ENCODE peak calls at places on chromosomes 11 and 22, in five cellular contexts. B is MM.1S, Y is DND-41, K is neuronal stem cell, G is astrocyte. D is an unnamed sample.

GRCh38 chr11:58058276-58059010 is 27.7 kb downstream of the OR6Q1 start:
- DNase-seq in Y (no peak), G (no peak), K (no peak), B (no peak), D (no peak)

GRCh38 chr11:71096751-71097388 is 155.5 kb downstream of the SHANK2 start:
- DNase-seq in G (no peak), K (no peak), B (no peak), Y (no peak), D (no peak)

GRCh38 chr22:36036167-36036624 is 7.6 kb upstream of the RBFOX2 start:
- DNase-seq in G (no peak), Y (no peak), B (no peak), K (no peak), D (no peak)

GRCh38 chr11:71542856-71543743 is 5.1 kb upstream of the KRTAP5-9 start:
- DNase-seq in G (no peak), Y (no peak), B (no peak), K (no peak), D (no peak)

GRCh38 chr11:1531961-1532586 is 40.0 kb downstream of the DUSP8 start:
- DNase-seq in Y (no peak), K (no peak), B (no peak), G (peak; percentile 73), D (no peak)

GRCh38 chr11:19573666-19574065 is 139.0 kb upstream of the NAV2 start:
- DNase-seq in B (no peak), K (no peak), G (no peak), Y (no peak), D (no peak)

GRCh38 chr11:63851354-63851753 is 12.4 kb downstream of the MARK2 start:
- DNase-seq in G (no peak), K (no peak), Y (no peak), B (peak; percentile 34), D (no peak)

GRCh38 chr11:106399075-106399500 is 321.6 kb downstream of the AASDHPPT start:
- DNase-seq in B (no peak), G (peak; percentile 100), K (no peak), Y (no peak), D (no peak)

GRCh38 chr11:105793092-105793491 is 183.2 kb downstream of the GRIA4 start:
- DNase-seq in Y (no peak), B (no peak), G (no peak), K (no peak), D (no peak)

GRCh38 chr11:8720868-8721739 is 38.5 kb downstream of the RPL27A start:
- DNase-seq in K (no peak), G (no peak), B (no peak), Y (no peak), D (no peak)

GRCh38 chr11:61602775-61603569 is 22.1 kb upstream of the SYT7 start:
- DNase-seq in K (no peak), G (peak; percentile 95), B (no peak), Y (no peak), D (no peak)

GRCh38 chr11:72972541-72973128 is 158.4 kb downstream of the ATG16L2 start:
- DNase-seq in Y (no peak), G (peak; percentile 39), B (no peak), K (no peak), D (no peak)

GRCh38 chr11:17828311-17828751 is 93.8 kb downstream of the KCNC1 start:
- DNase-seq in B (no peak), Y (no peak), G (peak; percentile 72), K (no peak), D (no peak)

GRCh38 chr11:32109596-32109995 is 18.7 kb downstream of the RCN1 start:
- DNase-seq in B (no peak), Y (no peak), G (no peak), K (no peak), D (no peak)

GRCh38 chr22:43185860-43186261 is 1.1 kb downstream of the TTLL12 start:
- DNase-seq in G (no peak), Y (peak; percentile 33), B (peak; percentile 29), K (no peak), D (no peak)

GRCh38 chr11:116707746-116708145 is 65.0 kb downstream of the BUD13 start:
- DNase-seq in Y (no peak), B (no peak), G (no peak), K (no peak), D (no peak)

GRCh38 chr22:25080855-25081254 is 118.8 kb upstream of the CRYBB3 start:
- DNase-seq in K (no peak), Y (no peak), B (no peak), G (no peak), D (no peak)
- H3K4me1 ChIP-seq in K (no peaks in the 10 kb centered on the region), Y (no peaks in the 10 kb centered on the region), B (peaks cover 1% of the 10 kb centered on the region), G (no peaks in the 10 kb centered on the region), D (peaks cover 8% of the 10 kb centered on the region)

GRCh38 chr11:110345756-110346155 is 49.3 kb upstream of the RDX start:
- DNase-seq in Y (no peak), K (no peak), G (no peak), B (no peak), D (no peak)

GRCh38 chr11:110347660-110348059 is 51.2 kb upstream of the RDX start:
- DNase-seq in G (no peak), B (no peak), K (no peak), Y (no peak), D (no peak)

GRCh38 chr11:110355011-110355744 is 58.8 kb upstream of the RDX start:
- DNase-seq in G (no peak), K (no peak), B (no peak), Y (no peak), D (no peak)

DNA sequence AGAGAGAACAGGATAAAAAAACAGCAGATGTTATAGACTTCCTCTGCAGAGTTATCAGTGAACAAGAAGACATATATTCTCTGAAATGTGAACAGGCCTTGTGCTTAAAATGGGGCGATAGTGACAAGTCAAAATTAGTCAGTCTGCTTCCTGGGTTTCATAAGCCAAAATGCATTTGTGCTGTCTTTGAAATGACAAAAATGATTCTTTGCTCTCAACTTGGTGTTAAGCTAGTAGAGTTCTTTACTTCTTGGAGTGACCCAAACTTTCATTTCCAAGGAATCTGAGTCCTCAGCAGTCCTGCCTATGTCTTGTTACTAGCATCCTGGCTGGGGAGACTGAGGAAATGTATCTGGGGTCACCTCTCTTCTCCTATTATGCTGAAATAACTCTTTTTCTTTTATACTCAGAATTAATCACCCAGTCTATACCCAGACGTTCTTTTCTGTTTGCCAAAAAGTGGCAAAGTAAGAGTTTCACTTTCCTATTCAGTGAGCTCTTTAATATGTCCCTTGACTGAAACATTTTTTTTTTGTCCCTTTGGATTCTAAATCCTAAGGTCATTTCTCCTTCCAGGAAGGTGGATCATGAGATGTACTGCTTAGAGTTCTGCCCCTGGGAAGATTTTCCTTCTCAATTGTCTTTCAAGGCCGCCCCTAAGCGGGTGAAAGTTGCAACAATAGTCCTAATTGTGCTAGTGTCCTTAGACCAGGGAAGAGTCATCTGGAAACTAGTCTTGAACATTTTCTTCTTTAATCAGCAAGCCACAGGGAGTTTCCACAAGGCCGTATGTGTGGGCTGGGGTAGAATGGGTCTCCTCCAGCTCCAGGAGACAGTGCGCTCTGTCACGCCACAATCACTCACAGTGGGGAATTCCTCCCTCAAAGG is 52.9 kb upstream of the RDX start:
- DNase-seq in Y (no peak), K (no peak), B (peak; percentile 44), G (peak; percentile 52), D (peak; percentile 72)
- H3K27ac ChIP-seq in Y (no peak overlapping the region), K (no peak overlapping the region), B (peak overlapping the region; percentile 3), G (no peak overlapping the region), D (peak overlapping the region; percentile 60)

DNA sequence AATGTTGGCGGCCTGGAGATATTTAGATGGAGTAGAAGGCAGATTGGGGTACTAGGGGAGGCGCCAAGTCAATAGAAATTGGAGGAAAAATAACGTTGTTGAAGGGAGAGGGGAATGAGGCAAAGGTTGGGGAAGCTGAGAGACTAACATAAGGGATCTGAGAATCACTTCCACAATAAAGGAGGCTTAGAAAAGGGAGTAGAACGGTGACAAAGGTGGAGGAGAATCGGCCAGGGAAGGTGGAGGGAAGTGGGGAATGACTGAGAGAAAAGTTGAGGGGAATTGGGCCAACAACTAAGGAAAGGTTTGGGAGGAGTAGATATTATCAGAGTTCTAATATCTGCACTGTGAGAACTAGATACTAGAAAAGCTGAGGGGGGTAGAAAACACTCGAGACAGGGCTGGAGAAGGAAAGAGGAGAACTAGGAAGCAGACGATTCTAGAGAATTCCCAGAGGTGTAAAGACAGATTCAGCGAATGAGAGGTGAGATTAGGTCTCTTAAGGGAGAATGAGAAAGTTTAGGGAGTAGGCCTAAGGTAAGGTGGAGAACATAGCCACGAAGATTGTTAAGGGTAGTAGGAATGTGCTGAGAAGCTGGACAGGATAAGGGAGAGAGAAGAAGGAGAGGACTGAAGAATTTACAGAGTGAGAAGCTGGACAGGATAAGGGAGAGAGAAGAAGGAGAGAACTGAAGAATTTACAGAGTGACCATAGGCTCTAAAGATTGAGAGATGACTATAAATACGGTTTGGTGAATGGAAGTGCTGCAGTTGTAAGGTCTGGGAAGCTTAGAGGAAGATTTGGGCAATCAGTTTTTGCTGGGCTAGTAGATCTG is 759 bp downstream of the PPME1 start:
- DNase-seq in G (peak; percentile 6), B (no peak), K (no peak), Y (no peak), D (no peak)
- H3K4me1 ChIP-seq in G (peaks cover 16% of the 10 kb centered on the region), B (peaks cover 6% of the 10 kb centered on the region), K (peaks cover 4% of the 10 kb centered on the region), Y (peaks cover 51% of the 10 kb centered on the region), D (peaks cover 31% of the 10 kb centered on the region)

GRCh38 chr11:65501005-65501529 is 2.2 kb downstream of the MALAT1 start:
- DNase-seq in K (no peak), G (no peak), Y (no peak), B (peak; percentile 59), D (peak; percentile 35)

GRCh38 chr11:65503606-65503922 is 4.7 kb downstream of the MALAT1 start:
- DNase-seq in K (no peak), B (no peak), Y (no peak), G (no peak), D (peak; percentile 25)

GRCh38 chr11:65502852-65503603 is 4.2 kb downstream of the MALAT1 start:
- DNase-seq in B (peak; percentile 55), K (no peak), G (peak; percentile 29), Y (no peak), D (peak; percentile 38)

GRCh38 chr11:65501530-65502273 is 2.9 kb downstream of the MALAT1 start:
- DNase-seq in B (no peak), G (peak; percentile 29), Y (no peak), K (no peak), D (peak; percentile 37)

DNA sequence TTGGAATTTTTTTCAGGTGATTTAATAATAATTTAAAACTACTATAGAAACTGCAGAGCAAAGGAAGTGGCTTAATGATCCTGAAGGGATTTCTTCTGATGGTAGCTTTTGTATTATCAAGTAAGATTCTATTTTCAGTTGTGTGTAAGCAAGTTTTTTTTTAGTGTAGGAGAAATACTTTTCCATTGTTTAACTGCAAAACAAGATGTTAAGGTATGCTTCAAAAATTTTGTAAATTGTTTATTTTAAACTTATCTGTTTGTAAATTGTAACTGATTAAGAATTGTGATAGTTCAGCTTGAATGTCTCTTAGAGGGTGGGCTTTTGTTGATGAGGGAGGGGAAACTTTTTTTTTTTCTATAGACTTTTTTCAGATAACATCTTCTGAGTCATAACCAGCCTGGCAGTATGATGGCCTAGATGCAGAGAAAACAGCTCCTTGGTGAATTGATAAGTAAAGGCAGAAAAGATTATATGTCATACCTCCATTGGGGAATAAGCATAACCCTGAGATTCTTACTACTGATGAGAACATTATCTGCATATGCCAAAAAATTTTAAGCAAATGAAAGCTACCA is 3.5 kb downstream of the MALAT1 start:
- DNase-seq in Y (no peak), G (peak; percentile 41), B (peak; percentile 31), K (no peak), D (peak; percentile 67)
- H3K27ac ChIP-seq in Y (peak overlapping the region; percentile 100), G (peak overlapping the region; percentile 96), B (peak overlapping the region; percentile 94), K (no peak overlapping the region), D (peak overlapping the region; percentile 98)